ENCODE peak calls at places on chromosomes 5 and 9, in five cellular contexts. A is fibroblast of lung, O is neural progenitor cell, P is GM23248, X is A673. G is an unnamed sample.

GRCh38 chr5:112004867-112005532 is 248.0 kb upstream of the NREP start:
- DNase-seq in A (peak), O (no peak), P (peak), X (no peak), G (peak)

GRCh38 chr5:35694481-35694880 is 76.8 kb downstream of the SPEF2 start:
- DNase-seq in A (no peak), O (no peak), P (no peak), X (no peak), G (no peak)

GRCh38 chr5:43367909-43368648 is 44.1 kb downstream of the CCL28 start:
- DNase-seq in A (peak), O (no peak), P (peak), X (no peak), G (peak)

GRCh38 chr5:137310051-137310730 is 188.9 kb downstream of the SPOCK1 start:
- DNase-seq in A (peak), O (no peak), P (peak), X (peak), G (peak)

GRCh38 chr5:151925396-151925750 is 722 bp upstream of the GLRA1 start:
- DNase-seq in A (no peak), O (no peak), P (no peak), X (no peak), G (no peak)

GRCh38 chr5:169627551-169627950 is 9.5 kb upstream of the DOCK2 start:
- DNase-seq in A (no peak), O (no peak), P (peak), X (no peak), G (no peak)

GRCh38 chr9:78023003-78023741 is 8.4 kb downstream of the GNAQ start:
- DNase-seq in A (peak), O (no peak), P (peak), X (peak), G (peak)

GRCh38 chr5:74020488-74020887 is 394.5 kb downstream of the ARHGEF28 start:
- DNase-seq in A (no peak), O (no peak), P (no peak), X (no peak), G (no peak)

GRCh38 chr5:38780950-38781349 is 64.9 kb upstream of the OSMR start:
- DNase-seq in A (peak), O (no peak), P (peak), X (peak), G (peak)

GRCh38 chr5:169071-169727 is 22.1 kb upstream of the LRRC14B start:
- DNase-seq in A (peak), O (no peak), P (no peak), X (no peak), G (peak)

GRCh38 chr9:85008215-85008614 is 338.7 kb downstream of the NTRK2 start:
- DNase-seq in A (no peak), O (no peak), P (no peak), X (no peak), G (no peak)

GRCh38 chr5:150862070-150862469 is 15.7 kb downstream of the IRGM start:
- DNase-seq in A (no peak), O (no peak), P (no peak), X (no peak), G (no peak)

GRCh38 chr9:123568691-123569342 is 212.8 kb downstream of the CRB2 start:
- DNase-seq in A (peak), O (no peak), P (peak), X (peak), G (peak)

GRCh38 chr9:27385606-27386005 is 88.7 kb upstream of the EQTN start:
- DNase-seq in A (no peak), O (no peak), P (no peak), X (no peak), G (no peak)

GRCh38 chr5:160507181-160507811 is 85.6 kb downstream of the PTTG1 start:
- DNase-seq in A (peak), O (no peak), P (peak), X (no peak), G (peak)

GRCh38 chr5:67014957-67015400 is 181.6 kb downstream of the CD180 start:
- DNase-seq in A (peak), O (no peak), P (no peak), X (no peak), G (peak)

GRCh38 chr5:80915716-80916115 is 44.4 kb upstream of the RASGRF2 start:
- DNase-seq in A (peak), O (no peak), P (peak), X (no peak), G (no peak)

GRCh38 chr5:149358818-149359217 is 972 bp downstream of the PCYOX1L start:
- DNase-seq in A (no peak), O (no peak), P (peak), X (no peak), G (no peak)

GRCh38 chr5:73641811-73642210 is 15.8 kb downstream of the ARHGEF28 start:
- DNase-seq in A (no peak), O (peak), P (no peak), X (no peak), G (no peak)

GRCh38 chr5:88142801-88143692 is 125.6 kb downstream of the TMEM161B start:
- DNase-seq in A (peak), O (peak), P (peak), X (no peak), G (peak)
- H3K4me3 ChIP-seq in A (peak), O (no peak), P (peak), X (peak), G (peak)

GRCh38 chr5:173237821-173238220 is 2.8 kb upstream of the NKX2-5 start:
- DNase-seq in A (no peak), O (peak), P (no peak), X (no peak), G (no peak)
- TF ChIP-seq EZH2 in A (no peak), O (no peak), P (peak), X (no peak), G (no peak)

DNA sequence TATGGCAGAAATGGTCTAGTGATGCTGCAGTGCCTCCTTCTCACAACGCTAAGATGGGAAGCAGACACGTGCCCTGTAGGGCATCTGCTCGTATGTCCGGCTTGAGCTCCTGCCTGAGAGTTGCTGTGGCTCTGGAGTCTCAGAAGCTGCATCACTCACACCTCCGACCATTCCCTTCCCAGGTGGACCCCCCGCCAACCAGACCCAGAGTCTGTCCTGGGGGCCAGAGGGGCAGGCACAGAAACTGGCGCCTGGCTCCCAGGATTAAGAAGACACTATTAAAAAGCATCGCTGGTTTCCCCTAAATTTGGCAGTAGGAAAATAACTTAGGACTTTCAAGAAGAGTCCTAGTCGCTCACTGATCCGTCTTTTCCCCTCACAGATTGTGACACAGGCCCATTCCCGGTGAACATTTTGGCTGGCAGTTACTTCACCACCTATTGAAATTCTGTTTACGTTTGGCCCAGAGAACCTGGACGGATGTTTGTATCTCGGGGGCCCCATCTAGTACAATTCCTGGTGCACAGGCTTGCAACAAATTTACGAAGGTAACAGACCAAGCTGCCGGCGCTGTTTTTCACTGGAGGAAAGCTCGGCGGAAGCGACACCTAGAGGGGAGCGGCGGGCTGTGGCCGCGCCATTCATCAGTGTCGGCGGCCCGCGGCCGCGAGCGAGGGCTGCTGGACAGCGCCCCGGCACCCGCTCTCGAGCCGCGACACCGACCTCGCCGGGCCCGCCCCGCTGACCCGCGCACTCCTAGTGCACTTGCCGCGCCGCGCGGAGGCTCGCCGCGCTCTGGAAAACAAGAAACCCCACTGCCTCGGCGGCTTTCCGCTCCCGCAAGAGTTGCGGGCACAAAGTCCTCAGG is 1.6 kb downstream of the FSTL4 start:
- DNase-seq in A (peak), O (peak), P (peak), X (peak), G (peak)
- H3K4me3 ChIP-seq in A (no peak), O (peak), P (no peak), X (peak), G (no peak)

GRCh38 chr5:54885636-54886035 is 99.8 kb downstream of the ESM1 start:
- DNase-seq in A (no peak), O (no peak), P (no peak), X (no peak), G (no peak)

GRCh38 chr5:54882101-54882500 is 103.3 kb downstream of the ESM1 start:
- DNase-seq in A (no peak), O (no peak), P (no peak), X (no peak), G (no peak)

GRCh38 chr5:54882841-54883240 is 102.6 kb downstream of the ESM1 start:
- DNase-seq in A (no peak), O (no peak), P (no peak), X (no peak), G (no peak)

GRCh38 chr5:54883374-54884194 is 101.8 kb downstream of the ESM1 start:
- DNase-seq in A (peak), O (peak), P (peak), X (peak), G (peak)

GRCh38 chr5:54884195-54884536 is 101.2 kb downstream of the ESM1 start:
- DNase-seq in A (no peak), O (no peak), P (no peak), X (no peak), G (no peak)
- TF ChIP-seq EZH2 in A (no peak), O (peak), P (no peak), X (no peak), G (peak)

DNA sequence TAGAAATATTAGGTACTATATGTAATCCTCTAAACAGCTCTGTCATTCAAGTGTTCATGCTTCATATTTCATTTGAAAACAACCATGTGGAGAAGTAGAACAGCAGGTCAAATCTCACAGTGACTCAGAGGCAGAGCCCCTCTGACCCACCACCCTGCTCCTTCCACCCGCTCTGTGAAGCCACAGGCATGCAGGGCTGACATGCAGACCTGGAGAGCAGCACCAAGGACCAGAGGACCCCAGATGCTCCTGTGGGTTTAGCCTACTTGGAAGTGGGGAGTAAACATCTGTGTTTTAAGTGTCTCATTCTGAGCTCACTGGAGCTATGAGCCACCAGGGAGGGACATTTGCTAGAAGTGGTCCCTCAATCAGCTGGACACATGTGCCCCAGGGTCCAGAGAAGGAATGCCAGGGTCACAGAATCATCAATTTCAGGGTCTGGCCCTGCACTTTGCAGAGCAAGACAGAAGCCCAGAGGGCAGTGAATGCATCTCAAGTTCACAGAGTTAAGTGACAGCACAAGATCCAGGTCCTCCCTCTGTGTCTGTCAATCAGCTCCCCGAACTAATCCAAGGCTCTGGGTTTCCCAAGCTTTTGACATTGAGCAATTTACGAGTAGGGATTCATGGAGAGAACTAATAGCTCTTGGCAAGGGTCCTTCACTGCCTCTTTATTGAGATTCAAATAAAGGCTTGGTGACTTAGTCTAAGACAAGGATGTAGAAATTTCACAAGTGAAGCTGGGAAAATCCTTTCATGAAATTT is 441.1 kb downstream of the SEMA5A start:
- DNase-seq in A (peak), O (no peak), P (no peak), X (no peak), G (peak)
- H3K4me3 ChIP-seq in A (no peak), O (no peak), P (no peak), X (no peak), G (no peak)